ENCODE peak calls at places on chromosomes 1 and 21, in five cellular contexts. N, R, O, W and P are unnamed samples.

GRCh38 chr1:60073605-60074278 is at the start of gene C1orf87:
- DNase-seq in N (no peak), W (no peak), O (no peak), R (no peak), P (no peak)

GRCh38 chr1:207851696-207852095 is 59.2 kb downstream of the CD34 start:
- DNase-seq in O (no peak), N (no peak), R (no peak), W (no peak), P (no peak)

GRCh38 chr1:75796376-75797272 is at the start of gene MSH4:
- DNase-seq in O (no peak), R (no peak), N (no peak), W (peak), P (no peak)

GRCh38 chr1:205629751-205630150 is 2.1 kb downstream of the ELK4 start:
- DNase-seq in N (no peak), W (no peak), O (no peak), R (no peak), P (no peak)

GRCh38 chr1:151882466-151882865 is 26.8 kb downstream of the THEM4 start:
- DNase-seq in N (no peak), W (no peak), R (no peak), O (no peak), P (no peak)

GRCh38 chr1:24902471-24902891 is 27.6 kb downstream of the RUNX3 start:
- DNase-seq in O (no peak), N (no peak), R (no peak), W (peak), P (no peak)

GRCh38 chr1:12654004-12654567 is 10.2 kb downstream of the AADACL4 start:
- DNase-seq in N (peak), W (no peak), O (no peak), R (no peak), P (peak)

GRCh38 chr1:154750681-154751665 is 119.1 kb downstream of the KCNN3 start:
- DNase-seq in O (no peak), N (no peak), W (no peak), R (no peak), P (no peak)

GRCh38 chr1:115545791-115546733 is 95.7 kb upstream of the VANGL1 start:
- DNase-seq in O (no peak), W (no peak), R (peak), N (peak), P (peak)

GRCh38 chr1:204941415-204942338 is 71.0 kb downstream of the NFASC start:
- DNase-seq in W (peak), O (peak), N (peak), R (peak), P (peak)

GRCh38 chr1:212526111-212526491 is 82.5 kb upstream of the ATF3 start:
- DNase-seq in R (no peak), O (no peak), W (no peak), N (no peak), P (no peak)

GRCh38 chr1:228459091-228459993 is 27.8 kb upstream of the RNF187 start:
- DNase-seq in W (peak), R (peak), O (peak), N (peak), P (peak)

GRCh38 chr1:170692866-170693575 is 29.1 kb downstream of the PRRX1 start:
- DNase-seq in R (no peak), O (no peak), W (no peak), N (peak), P (peak)

GRCh38 chr1:167909691-167910180 is 4.2 kb downstream of the ADCY10 start:
- DNase-seq in N (no peak), R (no peak), W (no peak), O (no peak), P (no peak)

GRCh38 chr21:38800924-38801744 is 4.6 kb upstream of the ETS2 start:
- DNase-seq in W (no peak), N (no peak), R (no peak), O (no peak), P (no peak)

GRCh38 chr1:3598051-3598471 is 13.2 kb downstream of the MEGF6 start:
- DNase-seq in W (no peak), R (no peak), N (no peak), O (peak), P (no peak)

GRCh38 chr21:43768868-43769167 is 7.3 kb downstream of the CSTB start:
- DNase-seq in O (no peak), N (peak), R (no peak), W (no peak), P (no peak)

GRCh38 chr1:13661539-13661938 is 38.4 kb upstream of the PRDM2 start:
- DNase-seq in N (peak), O (no peak), W (no peak), R (no peak), P (peak)

GRCh38 chr1:237124856-237125462 is 83.0 kb downstream of the RYR2 start:
- DNase-seq in N (no peak), W (no peak), O (no peak), R (no peak), P (no peak)

GRCh38 chr1:162191396-162192322 is 122.2 kb downstream of the NOS1AP start:
- DNase-seq in O (no peak), W (no peak), N (peak), R (no peak), P (no peak)

GRCh38 chr1:3432306-3432705 is 22.2 kb upstream of the ARHGEF16 start:
- DNase-seq in N (no peak), O (no peak), W (no peak), R (no peak), P (no peak)